ENCODE peak calls at places on chromosome 5, in five cellular contexts. P is globus pallidus, T is NCI-H1417, W is lung microvascular endothelial cell, E is uterus. M is an unnamed sample.

GRCh38 chr5:91383956-91384300 is 811 bp upstream of the ARRDC3 start:
- DNase-seq in W (peak), P (no peak), E (peak), T (peak), M (no peak)

GRCh38 chr5:119897537-119898370 is 268.4 kb downstream of the FAM170A start:
- DNase-seq in E (no peak), P (no peak), T (no peak), W (no peak), M (no peak)

GRCh38 chr5:99176186-99176585 is 247.4 kb upstream of the CHD1 start:
- DNase-seq in T (no peak), P (no peak), E (no peak), W (no peak), M (no peak)

GRCh38 chr5:150278046-150278760 is 11.4 kb downstream of the CAMK2A start:
- DNase-seq in T (no peak), W (no peak), P (no peak), E (no peak), M (no peak)

GRCh38 chr5:128036961-128037360 is 46.6 kb upstream of the SLC12A2 start:
- DNase-seq in T (no peak), E (no peak), W (no peak), P (no peak), M (no peak)

GRCh38 chr5:157670662-157671591 is at the start of gene C5orf52:
- DNase-seq in P (no peak), W (peak), T (no peak), E (peak), M (no peak)

GRCh38 chr5:10724799-10725507 is 36.1 kb downstream of the DAP start:
- DNase-seq in E (peak), W (peak), T (no peak), P (peak), M (no peak)

GRCh38 chr5:79305706-79306105 is 69.8 kb downstream of the JMY start:
- DNase-seq in P (no peak), W (no peak), E (no peak), T (no peak), M (no peak)

GRCh38 chr5:9207820-9208418 is 338.0 kb downstream of the SEMA5A start:
- DNase-seq in T (peak), E (no peak), P (peak), W (peak), M (no peak)

GRCh38 chr5:32057157-32058096 is 116.7 kb downstream of the GOLPH3 start:
- DNase-seq in W (no peak), T (no peak), P (no peak), E (no peak), M (no peak)

GRCh38 chr5:3509290-3509689 is 86.3 kb upstream of the IRX1 start:
- DNase-seq in P (no peak), T (no peak), E (no peak), W (no peak), M (no peak)

GRCh38 chr5:146005723-146006122 is 69.3 kb downstream of the SH3RF2 start:
- DNase-seq in W (no peak), T (no peak), P (no peak), E (no peak), M (no peak)

GRCh38 chr5:122077451-122078115 is 476 bp downstream of the LOX start:
- DNase-seq in E (no peak), P (no peak), T (peak), W (peak), M (no peak)

GRCh38 chr5:107806271-107806670 is 135.5 kb upstream of the EFNA5 start:
- DNase-seq in W (no peak), T (no peak), P (no peak), E (no peak), M (no peak)

GRCh38 chr5:151002250-151002649 is 18.1 kb upstream of the GPX3 start:
- DNase-seq in T (no peak), P (no peak), W (peak), E (no peak), M (no peak)

GRCh38 chr5:148469446-148470062 is 85.8 kb downstream of the FBXO38 start:
- DNase-seq in W (peak), E (no peak), P (peak), T (no peak), M (no peak)

GRCh38 chr5:170301149-170301548 is 3.6 kb upstream of the LCP2 start:
- DNase-seq in T (no peak), E (no peak), W (no peak), P (no peak), M (no peak)

GRCh38 chr5:137706841-137707240 is 29.0 kb downstream of the KLHL3 start:
- DNase-seq in P (no peak), E (no peak), W (peak), T (no peak), M (no peak)

GRCh38 chr5:38257236-38258036 is 923 bp upstream of the EGFLAM start:
- DNase-seq in E (no peak), W (no peak), T (no peak), P (no peak), M (no peak)

GRCh38 chr5:14853685-14854084 is 17.9 kb downstream of the ANKH start:
- DNase-seq in T (no peak), E (no peak), P (no peak), W (no peak), M (no peak)

GRCh38 chr5:80864109-80864508 is 96.1 kb upstream of the RASGRF2 start:
- DNase-seq in W (no peak), E (no peak), P (no peak), T (no peak), M (no peak)

GRCh38 chr5:41587668-41588067 is 77.3 kb upstream of the PLCXD3 start:
- DNase-seq in W (no peak), T (no peak), E (no peak), P (no peak), M (no peak)

GRCh38 chr5:15013654-15014463 is 142.3 kb upstream of the ANKH start:
- DNase-seq in W (peak), E (no peak), P (peak), T (peak), M (no peak)

GRCh38 chr5:93162201-93162654 is 418.8 kb downstream of the NR2F1-AS1 start:
- DNase-seq in E (no peak), P (no peak), T (peak), W (peak), M (no peak)

GRCh38 chr5:111582962-111583669 is 70.8 kb upstream of the STARD4 start:
- DNase-seq in E (no peak), P (no peak), T (no peak), W (no peak), M (no peak)

GRCh38 chr5:90096415-90097081 is 313.0 kb downstream of the CETN3 start:
- DNase-seq in E (peak), T (no peak), W (no peak), P (no peak), M (no peak)

GRCh38 chr5:5619546-5619945 is 197.1 kb downstream of the ICE1 start:
- DNase-seq in E (no peak), W (no peak), P (no peak), T (no peak), M (no peak)

GRCh38 chr5:62569466-62569865 is 9.2 kb upstream of the LRRC70 start:
- DNase-seq in T (no peak), W (no peak), E (no peak), P (no peak), M (no peak)

GRCh38 chr5:154276932-154277331 is 86.4 kb downstream of the GALNT10 start:
- DNase-seq in W (no peak), P (no peak), E (peak), T (no peak), M (no peak)

GRCh38 chr5:66001952-66002351 is 75.6 kb downstream of the ERBIN start:
- DNase-seq in T (no peak), W (no peak), P (no peak), E (no peak), M (no peak)

GRCh38 chr5:137145726-137146125 is 353.4 kb downstream of the SPOCK1 start:
- DNase-seq in E (no peak), P (no peak), W (no peak), T (no peak), M (no peak)

GRCh38 chr5:127930311-127930710 is 153.3 kb upstream of the SLC12A2 start:
- DNase-seq in W (peak), T (no peak), P (no peak), E (no peak), M (no peak)

GRCh38 chr5:118580959-118581358 is 407.4 kb downstream of the DTWD2 start:
- DNase-seq in W (no peak), P (no peak), T (no peak), E (no peak), M (no peak)

GRCh38 chr5:129223178-129223577 is 128.6 kb downstream of the ISOC1 start:
- DNase-seq in W (no peak), P (no peak), T (no peak), E (no peak), M (no peak)

GRCh38 chr5:135223404-135223803 is 175.6 kb downstream of the MACROH2A1 start:
- DNase-seq in T (no peak), P (no peak), E (peak), W (no peak), M (no peak)

GRCh38 chr5:173720341-173721258 is 104.2 kb upstream of the BOD1 start:
- DNase-seq in E (no peak), T (no peak), P (no peak), W (no peak), M (no peak)